ENCODE peak calls at places on chromosomes 5 and 9, in six cellular contexts. One of them, this sample, is unnamed.

GRCh38 chr5:21173526-21173925 is 1185.5 kb upstream of the CDH18 start:
- DNase-seq in WTC11: no peak
- DNase-seq in HepG2: no peak
- DNase-seq in HCT116: no peak
- DNase-seq in H1: no peak
- DNase-seq in GM12878: no peak
- DNase-seq in this sample: no peak

GRCh38 chr5:150017606-150018005 is 17.1 kb downstream of the HMGXB3 start:
- DNase-seq in HepG2: no peak
- DNase-seq in GM12878: no peak
- DNase-seq in WTC11: no peak
- DNase-seq in H1: no peak
- DNase-seq in HCT116: no peak
- DNase-seq in this sample: no peak

GRCh38 chr9:93132946-93133640 is 958 bp downstream of the NINJ1 start:
- DNase-seq in H1: no peak
- DNase-seq in WTC11: no peak
- DNase-seq in HCT116: no peak
- DNase-seq in GM12878: no peak
- DNase-seq in HepG2: peak
- DNase-seq in this sample: no peak

GRCh38 chr5:2190549-2190948 is 307.8 kb upstream of the IRX4 start:
- DNase-seq in HepG2: no peak
- DNase-seq in H1: peak
- DNase-seq in GM12878: no peak
- DNase-seq in WTC11: no peak
- DNase-seq in HCT116: no peak
- DNase-seq in this sample: no peak

GRCh38 chr5:72556351-72557146 is 49.3 kb upstream of the ZNF366 start:
- DNase-seq in WTC11: peak
- DNase-seq in HepG2: peak
- DNase-seq in HCT116: no peak
- DNase-seq in H1: peak
- DNase-seq in GM12878: peak
- DNase-seq in this sample: no peak

GRCh38 chr5:149941795-149942194 is 2.8 kb downstream of the PDE6A start:
- DNase-seq in GM12878: no peak
- DNase-seq in H1: no peak
- DNase-seq in WTC11: no peak
- DNase-seq in HCT116: no peak
- DNase-seq in HepG2: no peak
- DNase-seq in this sample: no peak

GRCh38 chr9:113151696-113152630 is 1.2 kb downstream of the SLC31A2 start:
- DNase-seq in HCT116: no peak
- DNase-seq in HepG2: no peak
- DNase-seq in GM12878: no peak
- DNase-seq in WTC11: no peak
- DNase-seq in H1: no peak
- DNase-seq in this sample: no peak

GRCh38 chr9:121568101-121568460 is 68.4 kb upstream of the GGTA1 start:
- DNase-seq in GM12878: no peak
- DNase-seq in HepG2: no peak
- DNase-seq in H1: no peak
- DNase-seq in WTC11: no peak
- DNase-seq in HCT116: no peak
- DNase-seq in this sample: no peak

GRCh38 chr5:119743927-119744326 is 114.6 kb downstream of the FAM170A start:
- DNase-seq in WTC11: peak
- DNase-seq in GM12878: peak
- DNase-seq in HCT116: peak
- DNase-seq in H1: no peak
- DNase-seq in HepG2: peak
- DNase-seq in this sample: peak

GRCh38 chr5:145921211-145921610 is 15.2 kb upstream of the SH3RF2 start:
- DNase-seq in HepG2: no peak
- DNase-seq in HCT116: no peak
- DNase-seq in GM12878: no peak
- DNase-seq in WTC11: no peak
- DNase-seq in H1: no peak
- DNase-seq in this sample: no peak

GRCh38 chr9:37377688-37378612 is 44.5 kb upstream of the GRHPR start:
- DNase-seq in H1: no peak
- DNase-seq in HCT116: no peak
- DNase-seq in WTC11: no peak
- DNase-seq in HepG2: no peak
- DNase-seq in GM12878: peak
- DNase-seq in this sample: no peak

GRCh38 chr5:14144586-14145355 is 1.6 kb downstream of the TRIO start:
- DNase-seq in HepG2: no peak
- DNase-seq in WTC11: peak
- DNase-seq in HCT116: peak
- DNase-seq in H1: peak
- DNase-seq in GM12878: peak
- DNase-seq in this sample: peak

GRCh38 chr5:128271071-128271470 is 187.5 kb downstream of the SLC12A2 start:
- DNase-seq in WTC11: no peak
- DNase-seq in HCT116: no peak
- DNase-seq in H1: no peak
- DNase-seq in GM12878: no peak
- DNase-seq in HepG2: no peak
- DNase-seq in this sample: no peak

GRCh38 chr5:132747064-132747692 is at the start of gene CCNI2:
- DNase-seq in HCT116: no peak
- DNase-seq in WTC11: peak
- DNase-seq in HepG2: no peak
- DNase-seq in GM12878: no peak
- DNase-seq in H1: peak
- DNase-seq in this sample: no peak

GRCh38 chr5:159209438-159210305 is at the start of gene RNF145:
- DNase-seq in HCT116: peak
- DNase-seq in WTC11: peak
- DNase-seq in H1: peak
- DNase-seq in GM12878: peak
- DNase-seq in HepG2: peak
- DNase-seq in this sample: peak

GRCh38 chr9:18393340-18394130 is 80.4 kb upstream of the ADAMTSL1 start:
- DNase-seq in HCT116: peak
- DNase-seq in H1: no peak
- DNase-seq in GM12878: no peak
- DNase-seq in WTC11: no peak
- DNase-seq in HepG2: peak
- DNase-seq in this sample: no peak

GRCh38 chr9:137136926-137137607 is 1.9 kb upstream of the GRIN1 start:
- DNase-seq in GM12878: no peak
- DNase-seq in HepG2: no peak
- DNase-seq in H1: no peak
- DNase-seq in HCT116: no peak
- DNase-seq in WTC11: no peak
- DNase-seq in this sample: peak

GRCh38 chr9:137140151-137141012 is 1.4 kb downstream of the GRIN1 start:
- DNase-seq in GM12878: no peak
- DNase-seq in WTC11: no peak
- DNase-seq in HCT116: no peak
- DNase-seq in H1: no peak
- DNase-seq in HepG2: no peak
- DNase-seq in this sample: no peak

GRCh38 chr9:137138058-137138697 is 776 bp upstream of the GRIN1 start:
- DNase-seq in HCT116: no peak
- DNase-seq in GM12878: no peak
- DNase-seq in HepG2: no peak
- DNase-seq in H1: peak
- DNase-seq in WTC11: peak
- DNase-seq in this sample: peak

GRCh38 chr9:137139468-137140150 is 655 bp downstream of the GRIN1 start:
- DNase-seq in GM12878: no peak
- DNase-seq in HCT116: no peak
- DNase-seq in WTC11: no peak
- DNase-seq in HepG2: no peak
- DNase-seq in H1: no peak
- DNase-seq in this sample: no peak

DNA sequence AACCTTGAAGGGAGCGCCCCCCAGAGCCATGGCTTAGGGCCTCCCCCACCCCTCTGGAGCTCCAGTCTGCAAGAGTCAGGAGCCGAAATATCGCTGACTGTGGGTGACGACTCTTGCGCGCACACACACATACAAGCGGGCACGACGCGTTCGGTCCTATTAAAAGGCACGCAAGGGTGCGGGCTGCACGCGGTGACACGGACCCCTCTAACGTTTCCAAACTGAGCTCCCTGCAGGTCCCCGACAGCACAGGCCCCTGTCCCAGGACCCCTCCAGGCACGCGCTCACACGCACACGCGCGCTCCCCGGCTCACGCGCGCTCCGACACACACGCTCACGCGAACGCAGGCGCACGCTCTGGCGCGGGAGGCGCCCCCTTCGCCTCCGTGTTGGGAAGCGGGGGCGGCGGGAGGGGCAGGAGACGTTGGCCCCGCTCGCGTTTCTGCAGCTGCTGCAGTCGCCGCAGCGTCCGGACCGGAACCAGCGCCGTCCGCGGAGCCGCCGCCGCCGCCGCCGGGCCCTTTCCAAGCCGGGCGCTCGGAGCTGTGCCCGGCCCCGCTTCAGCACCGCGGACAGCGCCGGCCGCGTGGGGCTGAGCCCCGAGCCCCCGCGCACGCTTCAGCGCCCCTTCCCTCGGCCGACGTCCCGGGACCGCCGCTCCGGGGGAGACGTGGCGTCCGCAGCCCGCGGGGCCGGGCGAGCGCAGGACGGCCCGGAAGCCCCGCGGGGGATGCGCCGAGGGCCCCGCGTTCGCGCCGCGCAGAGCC is at the start of gene GRIN1:
- DNase-seq in HepG2: no peak
- DNase-seq in GM12878: no peak
- DNase-seq in WTC11: peak
- DNase-seq in HCT116: no peak
- DNase-seq in H1: peak
- DNase-seq in this sample: peak
- TF ChIP-seq ATF3 in HepG2: peak
- TF ChIP-seq ATF3 in GM12878: no peak
- TF ChIP-seq ATF3 in WTC11: no peak
- TF ChIP-seq ATF3 in HCT116: no peak
- TF ChIP-seq ATF3 in H1: no peak
- TF ChIP-seq ATF3 in this sample: no peak

GRCh38 chr9:134348404-134349155 is 22.3 kb downstream of the RXRA start:
- DNase-seq in HepG2: no peak
- DNase-seq in WTC11: no peak
- DNase-seq in GM12878: no peak
- DNase-seq in H1: no peak
- DNase-seq in HCT116: no peak
- DNase-seq in this sample: no peak
- TF ChIP-seq ATF3 in HepG2: no peak
- TF ChIP-seq ATF3 in WTC11: no peak
- TF ChIP-seq ATF3 in GM12878: no peak
- TF ChIP-seq ATF3 in H1: no peak
- TF ChIP-seq ATF3 in HCT116: no peak
- TF ChIP-seq ATF3 in this sample: no peak

GRCh38 chr9:131889437-131890244 is 149.8 kb upstream of the RAPGEF1 start:
- DNase-seq in H1: no peak
- DNase-seq in GM12878: no peak
- DNase-seq in HCT116: no peak
- DNase-seq in WTC11: no peak
- DNase-seq in HepG2: no peak
- DNase-seq in this sample: no peak

GRCh38 chr9:131891578-131891977 is 151.7 kb upstream of the RAPGEF1 start:
- DNase-seq in GM12878: no peak
- DNase-seq in HCT116: no peak
- DNase-seq in H1: no peak
- DNase-seq in WTC11: no peak
- DNase-seq in HepG2: no peak
- DNase-seq in this sample: no peak

GRCh38 chr9:131892890-131893289 is 153.0 kb upstream of the RAPGEF1 start:
- DNase-seq in H1: no peak
- DNase-seq in HCT116: no peak
- DNase-seq in WTC11: no peak
- DNase-seq in HepG2: no peak
- DNase-seq in GM12878: no peak
- DNase-seq in this sample: no peak

GRCh38 chr9:131888923-131889322 is 149.0 kb upstream of the RAPGEF1 start:
- DNase-seq in HepG2: no peak
- DNase-seq in WTC11: no peak
- DNase-seq in HCT116: no peak
- DNase-seq in H1: no peak
- DNase-seq in GM12878: no peak
- DNase-seq in this sample: no peak

GRCh38 chr9:131892162-131892707 is 152.4 kb upstream of the RAPGEF1 start:
- DNase-seq in HepG2: no peak
- DNase-seq in HCT116: no peak
- DNase-seq in H1: no peak
- DNase-seq in WTC11: no peak
- DNase-seq in GM12878: no peak
- DNase-seq in this sample: no peak
- TF ChIP-seq ATF3 in HepG2: no peak
- TF ChIP-seq ATF3 in HCT116: no peak
- TF ChIP-seq ATF3 in H1: no peak
- TF ChIP-seq ATF3 in WTC11: no peak
- TF ChIP-seq ATF3 in GM12878: no peak
- TF ChIP-seq ATF3 in this sample: no peak

GRCh38 chr5:179214678-179215077 is 130.6 kb downstream of the ADAMTS2 start:
- DNase-seq in WTC11: no peak
- DNase-seq in HCT116: no peak
- DNase-seq in HepG2: no peak
- DNase-seq in H1: no peak
- DNase-seq in GM12878: no peak
- DNase-seq in this sample: no peak
- TF ChIP-seq ATF3 in WTC11: no peak
- TF ChIP-seq ATF3 in HCT116: no peak
- TF ChIP-seq ATF3 in HepG2: no peak
- TF ChIP-seq ATF3 in H1: no peak
- TF ChIP-seq ATF3 in GM12878: no peak
- TF ChIP-seq ATF3 in this sample: no peak

DNA sequence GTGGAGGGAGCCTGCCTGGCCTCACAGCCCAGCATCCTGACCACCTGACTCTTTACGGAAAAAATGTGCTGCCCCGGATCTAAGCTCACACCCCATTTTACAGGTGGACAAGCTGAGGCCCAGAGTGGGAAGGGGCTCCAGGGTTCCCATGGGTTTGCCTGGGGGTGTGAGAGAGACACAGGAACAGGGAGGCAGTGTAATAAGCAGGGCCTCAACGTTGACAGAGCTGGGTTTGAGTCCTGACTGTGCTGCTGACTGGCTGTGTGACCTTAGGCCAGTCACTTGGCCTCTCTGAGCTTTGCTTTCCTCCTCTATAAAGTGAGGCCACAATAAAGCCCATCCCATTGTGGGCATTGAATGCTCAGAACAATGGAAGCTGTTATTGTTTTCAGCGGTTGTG is 73.7 kb downstream of the HMCN2 start:
- DNase-seq in GM12878: no peak
- DNase-seq in H1: no peak
- DNase-seq in HCT116: no peak
- DNase-seq in WTC11: no peak
- DNase-seq in HepG2: no peak
- DNase-seq in this sample: no peak
- TF ChIP-seq ATF3 in GM12878: no peak
- TF ChIP-seq ATF3 in H1: no peak
- TF ChIP-seq ATF3 in HCT116: no peak
- TF ChIP-seq ATF3 in WTC11: no peak
- TF ChIP-seq ATF3 in HepG2: no peak
- TF ChIP-seq ATF3 in this sample: no peak